ENCODE peak calls at places on chromosomes 13 and 19, in four cellular contexts. S is adrenal gland, A is HCT116, H is ovary. J is an unnamed sample.

GRCh38 chr13:21583496-21583895 is 20.5 kb downstream of the MICU2 start:
- DNase-seq in S (no peak), A (no peak), H (no peak), J (no peak)

GRCh38 chr13:23505007-23505406 is 65.2 kb upstream of the TNFRSF19 start:
- DNase-seq in S (no peak), A (no peak), H (no peak), J (no peak)

GRCh38 chr19:17289489-17289888 is 7.8 kb downstream of the ANKLE1 start:
- DNase-seq in S (peak; percentile 61), A (peak; percentile 89), H (peak; percentile 60), J (peak; percentile 63)

GRCh38 chr19:30690935-30691505 is 318.8 kb downstream of the ZNF536 start:
- DNase-seq in S (no peak), A (no peak), H (no peak), J (no peak)

GRCh38 chr13:33787051-33787591 is 30.8 kb upstream of the RFC3 start:
- DNase-seq in S (no peak), A (no peak), H (no peak), J (no peak)

GRCh38 chr13:111159362-111160320 is 44.5 kb downstream of the ARHGEF7 start:
- DNase-seq in S (no peak), A (no peak), H (no peak), J (no peak)

GRCh38 chr19:6667114-6667627 is 2.8 kb downstream of the TNFSF14 start:
- DNase-seq in S (no peak), A (no peak), H (no peak), J (no peak)

GRCh38 chr19:31356587-31357314 is 7.5 kb upstream of the TSHZ3 start:
- DNase-seq in S (no peak), A (no peak), H (no peak), J (no peak)

GRCh38 chr13:40568672-40569350 is 97.6 kb downstream of the FOXO1 start:
- DNase-seq in S (no peak), A (no peak), H (no peak), J (no peak)

GRCh38 chr13:55229906-55230569 is 1910.7 kb upstream of the PRR20A start:
- DNase-seq in S (no peak), A (no peak), H (no peak), J (no peak)

GRCh38 chr19:31257426-31258130 is 91.7 kb downstream of the TSHZ3 start:
- DNase-seq in S (no peak), A (no peak), H (no peak), J (no peak)

GRCh38 chr19:11052391-11052790 is 36.9 kb upstream of the LDLR start:
- DNase-seq in S (no peak), A (no peak), H (no peak), J (peak; percentile 43)

GRCh38 chr19:19539738-19540703 is 2.0 kb downstream of the CILP2 start:
- DNase-seq in S (no peak), A (peak; percentile 80), H (peak; percentile 60), J (no peak)

GRCh38 chr13:73924607-73925006 is 209.6 kb downstream of the KLF12 start:
- DNase-seq in S (no peak), A (no peak), H (no peak), J (no peak)

DNA sequence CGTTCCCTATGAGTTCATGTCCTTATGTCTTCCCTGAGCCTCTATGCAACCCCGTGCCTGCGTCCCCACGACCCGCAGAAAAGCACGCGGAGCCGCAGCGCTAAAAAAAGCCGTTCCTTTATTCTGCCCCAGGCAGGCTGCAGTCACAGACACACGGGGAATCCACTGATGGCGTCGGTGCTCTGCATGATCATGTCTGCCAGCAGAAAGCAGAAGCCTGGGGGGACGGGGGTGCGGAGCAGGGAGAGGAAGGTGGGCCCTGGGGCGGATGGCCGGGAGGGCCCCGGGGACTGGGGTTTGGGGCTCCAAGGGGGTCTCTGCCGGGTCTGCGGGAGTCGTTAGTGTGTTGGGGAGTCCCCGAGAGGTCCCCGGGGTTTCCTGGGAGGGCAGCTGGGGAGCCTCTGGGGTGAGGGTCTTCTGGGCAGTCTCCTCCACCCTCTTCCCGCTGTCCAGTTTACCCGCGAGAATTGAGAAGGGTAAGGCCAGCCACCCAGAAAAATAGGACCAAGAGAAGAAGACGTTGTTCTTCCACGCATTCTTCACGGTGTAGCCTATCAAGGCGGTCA is 894 bp upstream of the ETFB start:
- DNase-seq in S (peak; percentile 41), A (no peak), H (no peak), J (no peak)
- TF ChIP-seq POLR2A in S (peak; percentile 97), A (peak; percentile 26), H (peak; percentile 94), J (peak; percentile 30)

GRCh38 chr19:55606817-55607216 is 1.4 kb downstream of the ZNF865 start:
- DNase-seq in S (no peak), A (no peak), H (no peak), J (no peak)

GRCh38 chr19:55606471-55606787 is 982 bp downstream of the ZNF865 start:
- DNase-seq in S (no peak), A (no peak), H (no peak), J (no peak)

GRCh38 chr19:55603581-55604292 is 1.7 kb upstream of the ZNF865 start:
- DNase-seq in S (no peak), A (no peak), H (no peak), J (no peak)

GRCh38 chr19:55605637-55606470 is at the start of gene ZNF865:
- DNase-seq in S (peak; percentile 83), A (peak; percentile 69), H (peak; percentile 67), J (peak; percentile 99)

DNA sequence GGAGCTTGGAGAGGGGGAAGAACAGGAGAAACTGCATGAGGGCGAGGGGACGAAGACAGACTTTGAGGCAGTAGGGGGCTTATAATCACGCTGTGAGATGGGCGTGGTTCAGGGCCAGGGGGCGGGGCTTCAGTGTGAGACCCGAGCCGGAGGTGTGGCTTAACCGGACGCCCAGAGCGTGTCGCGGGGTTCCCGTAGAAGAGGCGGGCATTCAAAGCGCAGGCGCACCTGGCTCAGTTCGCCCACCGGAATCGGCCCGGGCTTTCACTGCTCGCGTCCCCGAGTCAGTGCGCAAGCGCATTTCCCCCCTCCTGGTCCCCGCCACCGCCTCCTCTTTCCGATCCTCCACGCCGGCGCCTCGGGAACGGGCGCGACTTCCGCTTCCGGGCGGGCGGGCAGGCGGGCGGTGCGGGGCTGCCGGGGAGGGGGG is 225 bp upstream of the ZNF865 start:
- DNase-seq in S (peak; percentile 98), A (peak; percentile 92), H (peak; percentile 99), J (peak; percentile 100)
- TF ChIP-seq POLR2A in S (peak; percentile 26), A (no peak), H (no peak), J (no peak)

DNA sequence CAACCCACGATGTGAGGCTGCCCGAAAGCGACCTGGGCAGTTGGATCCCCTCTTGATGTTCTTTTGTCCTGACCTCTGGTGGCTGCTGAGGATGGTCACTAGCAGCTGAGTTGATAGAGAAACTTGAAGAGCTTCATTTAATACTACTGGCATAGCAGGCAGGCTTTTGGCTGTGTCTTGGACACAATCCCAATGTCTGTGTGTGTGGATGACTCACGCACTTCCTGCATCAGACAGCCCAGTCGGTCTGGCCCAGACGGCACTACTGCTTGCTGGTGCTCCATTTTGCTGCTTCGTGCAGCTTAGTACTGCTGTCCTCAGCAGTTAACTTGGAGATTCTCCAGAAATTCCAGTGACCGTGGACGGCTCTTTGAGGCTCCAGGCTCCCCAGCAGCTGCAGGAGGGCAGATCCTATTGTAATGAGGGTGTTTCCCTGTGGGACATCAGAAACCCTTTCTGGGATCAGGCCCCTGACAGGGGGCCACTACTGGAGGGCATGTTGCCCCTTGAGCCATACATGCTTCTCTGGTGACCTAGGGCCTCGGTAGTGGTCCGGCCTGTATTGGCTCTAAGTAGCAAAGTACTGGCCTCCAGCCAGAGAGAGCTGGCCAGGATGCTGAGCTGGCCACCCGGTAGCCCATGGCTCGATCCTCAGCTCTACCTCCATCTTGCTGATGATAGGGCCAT is 4.5 kb downstream of the FPR3 start:
- DNase-seq in S (peak; percentile 97), A (no peak), H (peak; percentile 93), J (peak; percentile 61)
- TF ChIP-seq POLR2A in S (peak; percentile 60), A (no peak), H (no peak), J (no peak)

DNA sequence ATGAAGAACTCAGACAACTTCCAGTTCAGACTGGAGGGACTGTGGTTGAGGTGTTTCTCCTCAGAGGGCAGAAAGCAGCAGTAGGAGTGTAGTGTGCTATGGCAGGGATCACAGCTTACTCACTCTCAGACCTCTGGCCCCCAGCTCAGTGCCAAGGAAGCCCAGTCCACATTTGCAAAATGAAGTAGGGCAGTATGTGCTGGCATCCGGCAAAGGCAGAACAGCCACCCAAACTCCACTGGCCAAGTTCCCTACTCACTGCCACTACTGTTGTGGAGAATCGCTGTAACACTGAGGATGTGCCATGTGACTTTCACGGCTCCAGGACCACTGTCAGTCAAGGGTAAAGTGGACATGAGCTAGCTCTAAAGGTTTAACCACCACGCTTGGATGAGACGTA is 66.9 kb upstream of the SLC15A1 start:
- DNase-seq in S (no peak), A (no peak), H (no peak), J (no peak)
- TF ChIP-seq POLR2A in S (no peak), A (no peak), H (no peak), J (no peak)

GRCh38 chr19:57276430-57276829 is 3.9 kb upstream of the ZNF460 start:
- DNase-seq in S (no peak), A (no peak), H (no peak), J (no peak)

GRCh38 chr19:57282011-57282636 is 1.8 kb downstream of the ZNF460 start:
- DNase-seq in S (no peak), A (no peak), H (no peak), J (peak; percentile 7)

GRCh38 chr19:57279418-57280164 is 694 bp upstream of the ZNF460 start:
- DNase-seq in S (peak; percentile 95), A (peak; percentile 92), H (peak; percentile 90), J (peak; percentile 96)

GRCh38 chr19:57280913-57281425 is 684 bp downstream of the ZNF460 start:
- DNase-seq in S (no peak), A (no peak), H (no peak), J (no peak)

DNA sequence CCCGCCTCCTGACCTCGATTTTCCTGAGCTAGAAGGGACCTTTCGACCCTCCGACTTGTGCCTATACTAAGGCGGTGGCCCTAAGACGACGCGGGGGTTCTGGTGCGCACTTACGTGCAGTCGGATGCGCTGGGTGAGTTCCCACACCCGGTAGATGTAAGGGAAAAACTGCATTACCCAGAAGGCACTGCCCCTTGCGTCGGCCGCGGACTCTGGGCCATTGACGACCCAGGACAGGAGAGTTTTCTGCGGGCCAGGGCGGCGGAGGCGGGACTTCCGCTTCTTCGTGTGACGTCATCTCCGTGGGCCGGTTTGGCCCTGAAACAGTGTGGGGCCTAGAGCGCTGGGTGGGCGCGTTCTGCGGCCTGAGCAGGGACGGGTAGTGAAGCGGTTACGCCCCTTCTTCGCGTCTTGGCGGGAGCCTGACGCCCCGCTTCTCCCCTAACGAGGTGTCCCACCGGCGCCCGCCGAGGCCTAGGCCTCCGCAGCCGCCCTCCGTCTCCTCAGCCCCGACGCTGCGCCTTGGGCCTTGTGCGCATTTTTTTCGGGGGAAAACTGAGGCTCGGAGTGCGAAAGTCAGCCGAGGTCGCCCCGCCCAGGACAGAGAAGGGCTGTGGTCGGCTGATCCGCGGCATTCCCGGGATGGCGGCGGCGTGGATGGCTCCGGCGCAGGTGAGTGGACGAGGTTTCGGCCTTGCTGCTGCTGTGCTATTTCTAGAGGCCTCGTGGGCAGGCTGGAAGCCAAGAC is at the start of gene ZNF460:
- DNase-seq in S (peak; percentile 98), A (peak; percentile 95), H (peak; percentile 96), J (peak; percentile 98)
- TF ChIP-seq POLR2A in S (peak; percentile 80), A (peak; percentile 20), H (peak; percentile 59), J (peak; percentile 66)